ENCODE peak calls at places on chromosomes 7 and 10, in six cellular contexts. E is aorta, I is NCI-H460, Y is right cardiac atrium, T is GM23338, A is posterior cingulate gyrus. K is an unnamed sample.

GRCh38 chr7:2255145-2256139 is 13.4 kb downstream of the NUDT1 start:
- DNase-seq in E (no peak), I (no peak), Y (no peak), T (no peak), A (no peak), K (no peak)

GRCh38 chr7:6128205-6128604 is 97.0 kb downstream of the ANKRD61 start:
- DNase-seq in E (no peak), I (no peak), Y (no peak), T (no peak), A (no peak), K (no peak)

GRCh38 chr7:127107601-127108007 is 145.1 kb downstream of the GRM8 start:
- DNase-seq in E (no peak), I (peak), Y (no peak), T (peak), A (no peak), K (no peak)

GRCh38 chr10:116216676-116217075 is 56.3 kb downstream of the GFRA1 start:
- DNase-seq in E (no peak), I (no peak), Y (no peak), T (no peak), A (no peak), K (no peak)

GRCh38 chr10:5632430-5632829 is 34.0 kb downstream of the ASB13 start:
- DNase-seq in E (peak), I (no peak), Y (no peak), T (no peak), A (no peak), K (no peak)

GRCh38 chr7:123598657-123599056 is 3.0 kb upstream of the ASB15 start:
- DNase-seq in E (no peak), I (no peak), Y (no peak), T (no peak), A (no peak), K (no peak)

GRCh38 chr7:214410-215212 is 22.2 kb downstream of the FAM20C start:
- DNase-seq in E (no peak), I (no peak), Y (no peak), T (no peak), A (no peak), K (no peak)

GRCh38 chr7:98879198-98879988 is 1.1 kb downstream of the TRRAP start:
- DNase-seq in E (no peak), I (no peak), Y (no peak), T (peak), A (no peak), K (peak)

GRCh38 chr10:93363891-93364648 is 118.1 kb downstream of the MYOF start:
- DNase-seq in E (peak), I (no peak), Y (peak), T (no peak), A (no peak), K (peak)

K was measured in Right ventricle myocardium superior.